ENCODE peak calls at places on chromosomes 16 and 17, in ten cellular contexts. Q is Caco-2, P is tibial artery, J is endothelial cell of umbilical vein, X is H1, K is upper lobe of left lung, M is HL-60, E is stomach, Y is brain microvascular endothelial cell, N is adrenal gland. D is an unnamed sample.
A peak's percentile ranks its signal among the peaks of the same experiment; 100 is the strongest.

GRCh38 chr16:57335361-57335760 is 23.2 kb upstream of the CCL22 start:
- DNase-seq in Q (no peak), P (no peak), J (peak; percentile 74), X (no peak), K (no peak), M (no peak), E (no peak), Y (no peak), N (no peak), D (no peak)

GRCh38 chr17:63697341-63698286 is 2.3 kb downstream of the LIMD2 start:
- DNase-seq in Q (peak; percentile 69), P (no peak), J (peak; percentile 44), X (no peak), K (peak; percentile 82), M (no peak), E (peak; percentile 73), Y (peak; percentile 31), N (no peak), D (peak; percentile 64)

GRCh38 chr16:80852261-80852872 is 48.0 kb upstream of the CDYL2 start:
- DNase-seq in Q (peak; percentile 57), P (no peak), J (peak; percentile 53), X (peak; percentile 36), K (no peak), M (no peak), E (no peak), Y (peak; percentile 22), N (no peak), D (peak; percentile 43)

GRCh38 chr16:46947900-46948547 is 25.4 kb downstream of the DNAJA2 start:
- DNase-seq in Q (peak; percentile 61), P (no peak), J (peak; percentile 46), X (no peak), K (no peak), M (no peak), E (peak; percentile 26), Y (peak; percentile 17), N (peak; percentile 28), D (peak; percentile 55)

GRCh38 chr17:32495347-32496253 is 8.8 kb downstream of the CDK5R1 start:
- DNase-seq in Q (no peak), P (peak; percentile 76), J (peak; percentile 53), X (no peak), K (no peak), M (no peak), E (no peak), Y (no peak), N (no peak), D (no peak)

GRCh38 chr16:67086829-67087228 is 22.9 kb upstream of the PHAF1 start:
- DNase-seq in Q (no peak), P (no peak), J (peak; percentile 17), X (no peak), K (no peak), M (no peak), E (no peak), Y (no peak), N (no peak), D (no peak)

GRCh38 chr16:48441863-48442279 is 56.7 kb upstream of the SIAH1 start:
- DNase-seq in Q (peak; percentile 41), P (no peak), J (no peak), X (no peak), K (no peak), M (no peak), E (no peak), Y (no peak), N (no peak), D (no peak)

GRCh38 chr16:19699472-19699871 is 18.6 kb downstream of the KNOP1 start:
- DNase-seq in Q (no peak), P (no peak), J (no peak), X (no peak), K (no peak), M (no peak), E (no peak), Y (no peak), N (no peak), D (no peak)

GRCh38 chr16:70437017-70437581 is 1.8 kb downstream of the ST3GAL2 start:
- DNase-seq in Q (no peak), P (no peak), J (peak; percentile 90), X (peak; percentile 70), K (no peak), M (no peak), E (no peak), Y (peak; percentile 91), N (no peak), D (no peak)

GRCh38 chr17:49031965-49032928 is 35.1 kb downstream of the IGF2BP1 start:
- DNase-seq in Q (peak; percentile 93), P (no peak), J (peak; percentile 80), X (no peak), K (peak; percentile 28), M (peak; percentile 36), E (peak; percentile 49), Y (peak; percentile 69), N (peak; percentile 53), D (peak; percentile 76)

DNA sequence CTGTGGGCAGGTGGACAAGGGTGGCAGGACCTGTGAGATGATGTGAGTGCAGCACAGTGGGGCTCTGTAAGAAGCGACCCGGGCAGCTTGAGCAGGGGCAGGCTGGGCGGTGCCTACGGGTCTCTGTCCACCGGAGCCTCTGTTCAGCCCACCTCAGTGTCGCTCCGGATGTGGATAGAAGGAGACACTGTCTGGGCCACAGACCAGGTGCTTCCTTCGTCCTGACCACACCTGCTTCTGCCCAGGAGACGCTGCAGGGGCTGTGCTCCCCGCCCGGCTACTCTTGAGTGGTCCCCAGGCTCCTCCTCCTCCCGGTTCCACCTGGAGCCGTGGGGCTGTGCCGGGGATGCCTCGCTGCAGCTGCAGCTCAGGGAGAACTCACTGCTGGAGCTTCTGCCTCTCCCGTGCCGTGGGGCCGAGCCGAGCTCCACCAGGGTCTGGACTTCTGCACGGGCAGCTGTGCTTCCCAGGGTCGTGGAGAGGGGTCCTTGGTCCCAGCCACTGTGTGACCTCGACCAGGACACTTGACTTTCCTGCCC is 21.5 kb downstream of the METRNL start:
- DNase-seq in Q (no peak), P (no peak), J (no peak), X (no peak), K (no peak), M (no peak), E (no peak), Y (no peak), N (no peak), D (no peak)
- H3K4me3 ChIP-seq in Q (no peak overlapping the region), P (peak overlapping the region; percentile 32), J (no peak overlapping the region), X (no peak overlapping the region), K (no peak overlapping the region), M (no peak overlapping the region), E (no peak overlapping the region), Y (no peak overlapping the region), N (no peak overlapping the region), D (no peak overlapping the region)

DNA sequence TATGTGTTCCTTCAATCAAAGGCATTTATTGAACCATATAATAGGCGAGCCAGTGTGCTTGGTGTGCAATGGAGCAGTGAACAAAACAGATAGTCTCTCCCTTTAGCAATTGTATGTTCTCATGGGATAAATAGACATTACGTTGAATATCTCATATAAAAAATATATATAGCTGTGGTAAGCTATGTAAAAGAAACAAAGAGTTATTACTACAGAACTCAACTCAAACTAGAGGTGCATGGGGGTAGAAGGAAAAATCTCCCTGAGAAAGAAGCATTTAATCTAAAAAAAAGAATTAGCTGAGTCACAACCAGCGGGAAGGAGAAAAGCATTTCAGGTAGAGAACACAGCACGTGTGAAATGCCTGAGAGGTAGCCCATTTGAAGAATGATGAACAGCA is 919.3 kb downstream of the CDH11 start:
- DNase-seq in Q (no peak), P (no peak), J (no peak), X (no peak), K (no peak), M (no peak), E (no peak), Y (no peak), N (no peak), D (no peak)
- H3K4me3 ChIP-seq in Q (no peak overlapping the region), P (no peak overlapping the region), J (no peak overlapping the region), X (no peak overlapping the region), K (no peak overlapping the region), M (no peak overlapping the region), E (no peak overlapping the region), Y (no peak overlapping the region), N (no peak overlapping the region), D (no peak overlapping the region)

GRCh38 chr17:55238197-55238930 is 26.4 kb upstream of the HLF start:
- DNase-seq in Q (peak; percentile 97), P (peak; percentile 96), J (peak; percentile 83), X (peak; percentile 89), K (peak; percentile 88), M (peak; percentile 74), E (peak; percentile 92), Y (peak; percentile 78), N (peak; percentile 95), D (peak; percentile 92)

GRCh38 chr17:55241097-55241496 is 23.7 kb upstream of the HLF start:
- DNase-seq in Q (no peak), P (no peak), J (no peak), X (no peak), K (no peak), M (no peak), E (no peak), Y (no peak), N (no peak), D (no peak)

GRCh38 chr17:55237826-55238196 is 26.9 kb upstream of the HLF start:
- DNase-seq in Q (no peak), P (no peak), J (no peak), X (no peak), K (no peak), M (no peak), E (no peak), Y (no peak), N (no peak), D (no peak)

GRCh38 chr17:55237268-55237667 is 27.5 kb upstream of the HLF start:
- DNase-seq in Q (no peak), P (no peak), J (no peak), X (no peak), K (no peak), M (no peak), E (no peak), Y (no peak), N (no peak), D (no peak)

DNA sequence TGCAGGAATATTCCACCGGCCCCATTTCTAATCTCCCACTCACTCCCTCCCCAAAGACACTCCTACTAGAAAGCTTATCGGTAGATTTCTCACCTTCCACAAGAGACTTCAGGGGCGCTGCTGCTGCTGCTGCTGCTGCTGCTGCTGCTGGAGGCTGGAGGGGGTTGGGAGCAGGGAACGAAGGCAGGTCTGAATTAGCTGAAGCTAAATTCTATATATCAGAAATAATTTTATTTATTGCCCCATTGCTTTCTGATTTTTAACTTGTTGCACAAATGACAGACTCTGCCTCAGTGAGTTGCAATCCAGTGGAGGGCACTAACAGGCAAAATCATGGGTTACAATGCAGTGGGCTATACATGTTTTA is 25.8 kb upstream of the HLF start:
- DNase-seq in Q (peak; percentile 60), P (no peak), J (no peak), X (no peak), K (no peak), M (no peak), E (no peak), Y (no peak), N (no peak), D (peak; percentile 14)
- H3K4me3 ChIP-seq in Q (peak overlapping the region; percentile 47), P (peak overlapping the region; percentile 65), J (peak overlapping the region; percentile 57), X (peak overlapping the region; percentile 51), K (peak overlapping the region; percentile 56), M (peak overlapping the region; percentile 40), E (peak overlapping the region; percentile 49), Y (peak overlapping the region; percentile 63), N (peak overlapping the region; percentile 63), D (peak overlapping the region; percentile 54)

GRCh38 chr17:56300191-56300590 is 146.9 kb downstream of the ANKFN1 start:
- DNase-seq in Q (no peak), P (no peak), J (no peak), X (no peak), K (no peak), M (no peak), E (no peak), Y (no peak), N (no peak), D (no peak)
- H3K4me3 ChIP-seq in Q (no peak overlapping the region), P (no peak overlapping the region), J (no peak overlapping the region), X (no peak overlapping the region), K (no peak overlapping the region), M (no peak overlapping the region), E (no peak overlapping the region), Y (no peak overlapping the region), N (no peak overlapping the region), D (no peak overlapping the region)

D was measured in epithelial cell of esophagus.